ENCODE peak calls at places on chromosomes 2 and 18, in five cellular contexts. D, K, J, I and C are unnamed samples.
A peak's percentile ranks its signal among the peaks of the same experiment; 100 is the strongest.

GRCh38 chr2:105142239-105142638 is 99.3 kb upstream of the GPR45 start:
- ATAC-seq in J (no peak), K (no peak), I (no peak), D (peak; percentile 83), C (no peak)

GRCh38 chr2:107727318-107727717 is 99.4 kb upstream of the RGPD4 start:
- ATAC-seq in K (no peak), D (no peak), J (no peak), I (peak; percentile 30), C (no peak)

GRCh38 chr2:160425394-160425793 is 68.2 kb downstream of the RBMS1 start:
- ATAC-seq in J (no peak), K (peak; percentile 6), I (no peak), D (no peak), C (no peak)

GRCh38 chr18:63883617-63884016 is 3.9 kb upstream of the SERPINB2 start:
- ATAC-seq in J (no peak), I (no peak), D (no peak), K (no peak), C (no peak)

GRCh38 chr2:134586289-134586980 is 132.4 kb downstream of the TMEM163 start:
- ATAC-seq in D (no peak), I (no peak), J (peak; percentile 26), K (no peak), C (no peak)

GRCh38 chr2:224518806-224519580 is 66.2 kb downstream of the CUL3 start:
- ATAC-seq in I (no peak), K (no peak), D (no peak), J (peak; percentile 5), C (no peak)

GRCh38 chr18:36015629-36016028 is 43.1 kb downstream of the RMP24 start:
- ATAC-seq in J (peak; percentile 90), K (no peak), D (no peak), I (no peak), C (no peak)

GRCh38 chr2:227888289-227888688 is 16.9 kb downstream of the DAW1 start:
- ATAC-seq in J (no peak), D (no peak), K (peak; percentile 29), I (no peak), C (no peak)

GRCh38 chr2:165795011-165795410 is 964 bp upstream of the GALNT3 start:
- ATAC-seq in I (no peak), K (no peak), J (peak; percentile 22), D (no peak), C (no peak)

GRCh38 chr18:21682276-21683051 is 22.1 kb downstream of the ABHD3 start:
- ATAC-seq in K (peak; percentile 70), I (no peak), J (peak; percentile 32), D (no peak), C (no peak)

GRCh38 chr2:27932396-27932795 is 41.9 kb downstream of the BABAM2 start:
- ATAC-seq in K (no peak), I (no peak), D (no peak), J (no peak), C (no peak)

GRCh38 chr18:9845256-9845655 is 40.5 kb upstream of the TXNDC2 start:
- ATAC-seq in D (no peak), J (no peak), K (no peak), I (no peak), C (no peak)

GRCh38 chr2:54575379-54575888 is 119.3 kb downstream of the SPTBN1 start:
- ATAC-seq in D (no peak), K (no peak), I (no peak), J (no peak), C (no peak)

GRCh38 chr2:179107737-179108136 is 57.8 kb upstream of the CCDC141 start:
- ATAC-seq in J (peak; percentile 66), I (no peak), K (no peak), D (no peak), C (no peak)

GRCh38 chr2:4049463-4049862 is 346.1 kb downstream of the DCDC2C start:
- ATAC-seq in I (no peak), J (no peak), K (no peak), D (no peak), C (no peak)

GRCh38 chr18:58135806-58136331 is 91.8 kb downstream of the NEDD4L start:
- ATAC-seq in I (peak; percentile 94), K (peak; percentile 85), D (peak; percentile 51), J (peak; percentile 96), C (no peak)

GRCh38 chr2:73984203-73984921 is at the start of gene TET3:
- ATAC-seq in K (peak; percentile 13), D (peak; percentile 32), I (peak; percentile 15), J (peak; percentile 28), C (peak; percentile 49)

GRCh38 chr2:28351621-28352020 is 41.0 kb upstream of the FOSL2 start:
- ATAC-seq in D (no peak), I (no peak), K (no peak), J (peak; percentile 42), C (no peak)

GRCh38 chr2:191319181-191319580 is 74.0 kb downstream of the MYO1B start:
- ATAC-seq in D (peak; percentile 22), J (no peak), I (no peak), K (peak; percentile 48), C (no peak)

GRCh38 chr2:56191617-56192016 is 7.8 kb downstream of the CCDC85A start:
- ATAC-seq in I (peak; percentile 83), D (peak; percentile 99), K (peak; percentile 44), J (peak; percentile 86), C (no peak)

GRCh38 chr2:182732736-182733135 is 16.7 kb downstream of the DNAJC10 start:
- ATAC-seq in D (no peak), J (no peak), K (no peak), I (no peak), C (no peak)

GRCh38 chr18:22185298-22185697 is 15.9 kb downstream of the GATA6 start:
- ATAC-seq in J (no peak), I (peak; percentile 84), D (no peak), K (no peak), C (peak; percentile 28)

GRCh38 chr18:58349650-58350049 is 279.2 kb downstream of the ALPK2 start:
- ATAC-seq in J (peak; percentile 35), K (no peak), I (no peak), D (no peak), C (no peak)

GRCh38 chr2:141029424-141030078 is 1101.3 kb downstream of the LRP1B start:
- ATAC-seq in K (no peak), D (peak; percentile 62), I (no peak), J (no peak), C (no peak)

GRCh38 chr18:23712445-23712844 is 23.2 kb downstream of the LAMA3 start:
- ATAC-seq in J (peak; percentile 33), I (no peak), D (no peak), K (no peak), C (no peak)

GRCh38 chr2:70121627-70122372 is 34.5 kb downstream of the PCBP1 start:
- ATAC-seq in I (no peak), J (peak; percentile 22), K (no peak), D (peak; percentile 74), C (no peak)

GRCh38 chr18:47382171-47382570 is 130.7 kb upstream of the SKOR2 start:
- ATAC-seq in D (no peak), J (no peak), K (no peak), I (no peak), C (no peak)

GRCh38 chr2:112141623-112142001 is 3.4 kb downstream of the FBLN7 start:
- ATAC-seq in I (no peak), J (no peak), D (no peak), K (no peak), C (no peak)

GRCh38 chr2:169329669-169330554 is 32.4 kb downstream of the LRP2 start:
- ATAC-seq in K (peak; percentile 36), J (no peak), I (peak; percentile 46), D (no peak), C (no peak)

GRCh38 chr2:197606180-197606579 is 69.2 kb downstream of the RFTN2 start:
- ATAC-seq in I (no peak), D (no peak), K (no peak), J (peak; percentile 89), C (no peak)

GRCh38 chr18:11871501-11871900 is 20.3 kb downstream of the CHMP1B start:
- ATAC-seq in K (no peak), D (no peak), J (peak; percentile 77), I (no peak), C (no peak)

GRCh38 chr2:63440612-63441011 is 147.7 kb downstream of the WDPCP start:
- ATAC-seq in I (no peak), J (no peak), D (no peak), K (no peak), C (no peak)

GRCh38 chr2:19843992-19844515 is 57.7 kb downstream of the TTC32 start:
- ATAC-seq in I (no peak), D (no peak), J (no peak), K (no peak), C (no peak)
- H3K27me3 ChIP-seq in I (peaks cover 43% of the 10 kb centered on the region), D (no peaks in the 10 kb centered on the region), J (no peaks in the 10 kb centered on the region), K (no peaks in the 10 kb centered on the region), C (no peaks in the 10 kb centered on the region)

DNA sequence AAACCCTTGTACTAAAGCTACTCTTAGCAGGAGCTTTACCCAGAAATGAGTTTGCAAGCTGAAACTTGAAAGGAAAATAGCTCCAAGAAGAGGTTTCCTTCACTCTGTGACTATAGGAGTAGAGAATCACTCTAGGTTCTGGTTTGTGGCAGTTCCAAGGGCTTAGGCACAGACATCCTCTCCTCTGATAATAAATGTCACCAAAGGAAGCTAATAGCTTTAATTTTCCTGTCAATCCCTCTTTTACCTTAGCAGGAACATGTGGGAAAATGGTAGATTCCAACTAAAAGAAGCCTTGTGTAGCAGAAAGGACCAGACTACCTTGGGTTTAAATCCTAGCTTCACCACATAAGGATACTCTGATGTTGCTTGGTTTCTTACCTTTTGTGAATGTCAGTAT is 104.0 kb downstream of the FSHR start:
- ATAC-seq in K (no peak), I (no peak), D (no peak), J (no peak), C (no peak)
- TF ChIP-seq EP300 in K (no peak), I (no peak), D (no peak), J (no peak), C (no peak)

GRCh38 chr2:43052204-43052943 is 174.0 kb downstream of the ZFP36L2 start:
- ATAC-seq in J (no peak), D (peak; percentile 65), I (no peak), K (no peak), C (no peak)

GRCh38 chr2:43050866-43051265 is 175.5 kb downstream of the ZFP36L2 start:
- ATAC-seq in K (no peak), J (no peak), I (no peak), D (no peak), C (no peak)

GRCh38 chr2:43052944-43053306 is 173.5 kb downstream of the ZFP36L2 start:
- ATAC-seq in J (no peak), K (no peak), D (no peak), I (no peak), C (no peak)

GRCh38 chr2:43049836-43050796 is 176.3 kb downstream of the ZFP36L2 start:
- ATAC-seq in K (no peak), D (no peak), J (no peak), I (no peak), C (peak; percentile 13)

DNA sequence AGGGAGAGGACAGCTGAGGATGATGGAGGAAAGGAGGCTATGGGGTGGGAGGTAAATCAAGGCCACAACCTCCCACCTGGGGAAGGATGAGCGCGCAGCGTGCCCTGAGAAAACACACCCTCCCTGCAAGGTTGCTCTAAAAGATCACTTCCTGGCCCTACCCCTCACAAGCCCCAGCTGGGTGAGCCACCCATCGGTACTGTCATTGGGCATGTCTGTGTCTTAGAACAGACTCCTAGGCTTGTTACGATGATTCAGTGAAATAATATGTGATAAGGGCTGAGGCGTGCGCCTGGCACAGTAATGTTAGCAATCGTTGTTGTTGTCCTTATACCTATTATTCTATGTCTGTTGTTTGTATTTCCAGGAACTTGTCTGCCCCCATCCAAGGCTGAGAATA is 175.1 kb downstream of the ZFP36L2 start:
- ATAC-seq in K (peak; percentile 30), D (no peak), I (no peak), J (no peak), C (no peak)
- H3K27me3 ChIP-seq in K (no peaks in the 10 kb centered on the region), D (no peaks in the 10 kb centered on the region), I (no peaks in the 10 kb centered on the region), J (no peaks in the 10 kb centered on the region), C (no peaks in the 10 kb centered on the region)

GRCh38 chr2:189096769-189097447 is 82.7 kb downstream of the COL5A2 start:
- ATAC-seq in K (no peak), D (no peak), I (no peak), J (no peak), C (no peak)
- TF ChIP-seq EP300 in K (no peak), D (no peak), I (no peak), J (no peak), C (no peak)